ENCODE peak calls at places on chromosomes 5 and 9, in eight cellular contexts. F is fibroblast of lung, X is GM23248, B is K562, Q is OCI-LY7, J is HCT116, O is IMR-90, E is hepatocyte. W is an unnamed sample.

GRCh38 chr5:79547429-79547822 is 33.5 kb upstream of the HOMER1 start:
- DNase-seq in F (no peak), X (no peak), B (no peak), Q (no peak), J (no peak), O (no peak), E (peak; percentile 20), W (peak; percentile 30)

GRCh38 chr5:72018158-72018803 is 89.0 kb upstream of the MAP1B start:
- DNase-seq in F (peak; percentile 66), X (peak; percentile 26), B (peak; percentile 75), Q (peak; percentile 66), J (peak; percentile 57), O (peak; percentile 58), E (peak; percentile 67), W (peak; percentile 40)

GRCh38 chr5:74040065-74040551 is 414.1 kb downstream of the ARHGEF28 start:
- DNase-seq in F (peak; percentile 73), X (peak; percentile 77), B (no peak), Q (no peak), J (no peak), O (peak; percentile 90), E (peak; percentile 58), W (peak; percentile 65)

GRCh38 chr5:31733365-31733764 is 94.4 kb downstream of the PDZD2 start:
- DNase-seq in F (no peak), X (no peak), B (no peak), Q (no peak), J (no peak), O (no peak), E (no peak), W (no peak)

GRCh38 chr9:27379311-27380236 is 82.6 kb upstream of the EQTN start:
- DNase-seq in F (no peak), X (no peak), B (peak; percentile 6), Q (no peak), J (no peak), O (no peak), E (peak; percentile 77), W (no peak)

GRCh38 chr5:56494300-56494704 is 261.2 kb upstream of the ANKRD55 start:
- DNase-seq in F (peak; percentile 65), X (peak; percentile 10), B (peak; percentile 17), Q (no peak), J (no peak), O (peak; percentile 65), E (no peak), W (no peak)

GRCh38 chr5:158736134-158736533 is 363.6 kb downstream of the EBF1 start:
- DNase-seq in F (no peak), X (no peak), B (no peak), Q (no peak), J (no peak), O (no peak), E (no peak), W (no peak)

GRCh38 chr5:139390639-139391569 is 1.2 kb upstream of the MZB1 start:
- DNase-seq in F (no peak), X (no peak), B (no peak), Q (no peak), J (no peak), O (no peak), E (no peak), W (no peak)

GRCh38 chr9:68678430-68678829 is 26.6 kb upstream of the PIP5K1B start:
- DNase-seq in F (no peak), X (peak; percentile 4), B (peak; percentile 57), Q (peak; percentile 84), J (peak; percentile 29), O (peak; percentile 2), E (peak; percentile 66), W (no peak)

GRCh38 chr9:84266087-84266561 is 74.4 kb downstream of the SLC28A3 start:
- DNase-seq in F (no peak), X (no peak), B (no peak), Q (no peak), J (no peak), O (no peak), E (peak; percentile 45), W (no peak)

GRCh38 chr5:74130141-74130897 is 504.3 kb downstream of the ARHGEF28 start:
- DNase-seq in F (no peak), X (no peak), B (no peak), Q (no peak), J (no peak), O (no peak), E (no peak), W (no peak)

GRCh38 chr5:14449052-14449661 is 132.4 kb upstream of the OTULINL start:
- DNase-seq in F (peak; percentile 72), X (peak; percentile 98), B (no peak), Q (no peak), J (no peak), O (peak; percentile 86), E (peak; percentile 49), W (peak; percentile 7)

GRCh38 chr9:126856326-126856877 is 4.0 kb upstream of the ZBTB34 start:
- DNase-seq in F (no peak), X (no peak), B (no peak), Q (no peak), J (no peak), O (no peak), E (no peak), W (no peak)

GRCh38 chr5:9624196-9624947 is 5.8 kb downstream of the TAS2R1 start:
- DNase-seq in F (no peak), X (no peak), B (no peak), Q (no peak), J (no peak), O (peak; percentile 15), E (no peak), W (no peak)

GRCh38 chr9:107246259-107247254 is 36.5 kb upstream of the RAD23B start:
- DNase-seq in F (no peak), X (peak; percentile 26), B (peak; percentile 12), Q (peak; percentile 18), J (no peak), O (peak; percentile 13), E (no peak), W (no peak)

GRCh38 chr9:110807956-110808598 is 139.5 kb downstream of the MUSK start:
- DNase-seq in F (no peak), X (no peak), B (no peak), Q (no peak), J (no peak), O (peak; percentile 42), E (no peak), W (no peak)

GRCh38 chr9:91914404-91914803 is 35.6 kb downstream of the ROR2 start:
- DNase-seq in F (no peak), X (no peak), B (peak; percentile 66), Q (no peak), J (no peak), O (no peak), E (no peak), W (no peak)

GRCh38 chr9:92180669-92181181 is 65.5 kb upstream of the SPTLC1 start:
- DNase-seq in F (peak; percentile 87), X (peak; percentile 94), B (peak; percentile 80), Q (no peak), J (no peak), O (peak; percentile 91), E (peak; percentile 29), W (peak; percentile 18)

GRCh38 chr5:61277190-61277589 is 54.9 kb upstream of the ZSWIM6 start:
- DNase-seq in F (peak; percentile 61), X (peak; percentile 46), B (no peak), Q (no peak), J (no peak), O (peak; percentile 64), E (no peak), W (no peak)
- H3K4me2 ChIP-seq in F (peak overlapping the region; percentile 77), X (peak overlapping the region; percentile 88), B (no peak overlapping the region), Q (no peak overlapping the region), J (no peak overlapping the region), O (peak overlapping the region; percentile 79), E (peak overlapping the region; percentile 3), W (no peak overlapping the region)

GRCh38 chr5:131763968-131764367 is 32.8 kb downstream of the FNIP1 start:
- DNase-seq in F (no peak), X (no peak), B (no peak), Q (no peak), J (no peak), O (no peak), E (no peak), W (no peak)
- H4K20me1 ChIP-seq in F (peaks cover 6% of the 10 kb centered on the region), X (peaks cover 7% of the 10 kb centered on the region), B (no peaks in the 10 kb centered on the region), Q (no peaks in the 10 kb centered on the region), J (no peaks in the 10 kb centered on the region), O (peaks cover 66% of the 10 kb centered on the region), E (peaks cover 84% of the 10 kb centered on the region), W (peaks cover 1% of the 10 kb centered on the region)

GRCh38 chr5:43304520-43304919 is 8.7 kb downstream of the HMGCS1 start:
- DNase-seq in F (peak; percentile 55), X (peak; percentile 21), B (no peak), Q (no peak), J (no peak), O (no peak), E (no peak), W (no peak)
- H3K4me2 ChIP-seq in F (no peak overlapping the region), X (no peak overlapping the region), B (no peak overlapping the region), Q (no peak overlapping the region), J (no peak overlapping the region), O (no peak overlapping the region), E (no peak overlapping the region), W (peak overlapping the region; percentile 30)

GRCh38 chr5:1508679-1509290 is 15.0 kb downstream of the LPCAT1 start:
- DNase-seq in F (peak; percentile 68), X (no peak), B (no peak), Q (no peak), J (no peak), O (peak; percentile 30), E (no peak), W (no peak)
- H4K20me1 ChIP-seq in F (peaks cover 4% of the 10 kb centered on the region), X (peaks cover 7% of the 10 kb centered on the region), B (peaks cover 50% of the 10 kb centered on the region), Q (no peaks in the 10 kb centered on the region), J (no peaks in the 10 kb centered on the region), O (peaks cover 94% of the 10 kb centered on the region), E (peaks cover 38% of the 10 kb centered on the region), W (peaks cover 5% of the 10 kb centered on the region)

DNA sequence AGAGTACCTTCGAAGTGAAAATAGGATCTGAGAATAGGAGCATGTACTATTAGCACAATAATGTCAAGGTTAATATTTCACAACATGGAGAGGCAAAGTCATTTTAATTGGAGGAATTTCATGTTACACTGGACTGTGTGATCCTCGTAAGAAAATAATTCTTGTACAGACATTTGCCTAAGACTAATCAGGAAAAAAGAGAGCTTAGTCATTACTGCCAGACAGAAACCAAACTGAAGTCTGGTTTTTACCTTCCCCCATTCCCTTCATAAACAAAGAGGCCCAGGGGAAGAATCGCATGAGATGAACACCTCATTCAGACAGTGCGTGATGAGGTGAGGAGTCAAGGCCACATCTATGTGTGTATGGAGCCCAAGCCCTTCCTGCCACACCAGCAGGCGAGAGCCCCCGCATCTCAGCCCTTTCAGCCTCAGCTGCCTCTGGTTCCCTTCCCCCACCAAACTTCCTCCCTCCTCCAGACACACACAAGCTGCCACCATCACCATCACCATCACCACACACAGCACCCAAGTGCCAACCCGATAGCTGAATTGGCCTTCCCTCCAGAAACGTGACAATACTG is 135.8 kb upstream of the ABCA1 start:
- DNase-seq in F (peak; percentile 82), X (peak; percentile 91), B (no peak), Q (no peak), J (no peak), O (peak; percentile 95), E (peak; percentile 67), W (peak; percentile 95)
- H3K4me2 ChIP-seq in F (peak overlapping the region; percentile 61), X (peak overlapping the region; percentile 53), B (no peak overlapping the region), Q (peak overlapping the region; percentile 13), J (no peak overlapping the region), O (peak overlapping the region; percentile 23), E (peak overlapping the region; percentile 61), W (peak overlapping the region; percentile 33)

W was measured in mammary epithelial cell.